ENCODE peak calls at places on chromosome 9, in five cellular contexts. A is stimulated activated CD8-positive, alpha-beta memory T cell treated with anti-CD3 and anti-CD28 coated beads, Interleukin-12 subunit alpha, Interleukin-12 subunit beta, amount 100 ng/mL, for 1 hour; J is IMR-90; I is ELR; O is activated CD4-positive, alpha-beta T cell treated with anti-CD3 and anti-CD28 coated beads, Interleukin-2, amount 10 ng/mL, durations not matched to agents 7 days and 5 days. Y is an unnamed sample.

GRCh38 chr9:92723299-92723625 is 41.4 kb downstream of the BICD2 start:
- DNase-seq in A (no peak), J (peak), I (peak), O (no peak), Y (no peak)

GRCh38 chr9:131276891-131277672 is 772 bp upstream of the FAM78A start:
- DNase-seq in A (no peak), J (no peak), I (no peak), O (peak), Y (peak)

GRCh38 chr9:18848657-18849056 is 184.4 kb downstream of the SAXO1 start:
- DNase-seq in A (no peak), J (no peak), I (no peak), O (no peak), Y (no peak)

GRCh38 chr9:82320566-82320965 is 332.0 kb downstream of the SPATA31D1 start:
- DNase-seq in A (no peak), J (peak), I (no peak), O (no peak), Y (no peak)

GRCh38 chr9:95605826-95606555 is 89.2 kb upstream of the PTCH1 start:
- DNase-seq in A (no peak), J (no peak), I (no peak), O (no peak), Y (no peak)

GRCh38 chr9:6330958-6331634 is 2.9 kb downstream of the TPD52L3 start:
- DNase-seq in A (no peak), J (no peak), I (no peak), O (no peak), Y (no peak)

GRCh38 chr9:118510711-118511110 is 806.5 kb downstream of the TLR4 start:
- DNase-seq in A (no peak), J (no peak), I (no peak), O (no peak), Y (no peak)

GRCh38 chr9:113148996-113149960 is 1.5 kb upstream of the SLC31A2 start:
- DNase-seq in A (no peak), J (no peak), I (no peak), O (no peak), Y (no peak)

GRCh38 chr9:89194381-89195114 is 15.9 kb upstream of the SHC3 start:
- DNase-seq in A (no peak), J (no peak), I (no peak), O (no peak), Y (no peak)

GRCh38 chr9:136743639-136744211 is 985 bp upstream of the LCN10 start:
- DNase-seq in A (no peak), J (no peak), I (no peak), O (no peak), Y (no peak)

GRCh38 chr9:37324691-37325490 is 97.6 kb upstream of the GRHPR start:
- DNase-seq in A (no peak), J (no peak), I (no peak), O (no peak), Y (no peak)

GRCh38 chr9:76618762-76619161 is 145.5 kb upstream of the PCA3 start:
- DNase-seq in A (no peak), J (peak), I (no peak), O (no peak), Y (no peak)

GRCh38 chr9:121779381-121780117 is 128.1 kb downstream of the DAB2IP start:
- DNase-seq in A (no peak), J (no peak), I (no peak), O (no peak), Y (no peak)

GRCh38 chr9:98811051-98811650 is 3.7 kb downstream of the GALNT12 start:
- DNase-seq in A (no peak), J (peak), I (peak), O (no peak), Y (no peak)

GRCh38 chr9:134482226-134482625 is 156.0 kb downstream of the RXRA start:
- DNase-seq in A (no peak), J (no peak), I (no peak), O (no peak), Y (no peak)

GRCh38 chr9:23123048-23123632 is 676.5 kb downstream of the DMRTA1 start:
- DNase-seq in A (no peak), J (peak), I (peak), O (no peak), Y (no peak)

GRCh38 chr9:3758816-3759576 is 233.2 kb upstream of the RFX3 start:
- DNase-seq in A (no peak), J (peak), I (no peak), O (no peak), Y (no peak)

GRCh38 chr9:127135056-127135745 is 12.8 kb upstream of the ANGPTL2 start:
- DNase-seq in A (no peak), J (no peak), I (no peak), O (no peak), Y (no peak)

GRCh38 chr9:108382267-108382666 is 473.5 kb downstream of the ACTL7B start:
- DNase-seq in A (no peak), J (no peak), I (no peak), O (no peak), Y (no peak)

GRCh38 chr9:91775011-91775707 is 174.9 kb downstream of the ROR2 start:
- DNase-seq in A (peak), J (peak), I (peak), O (peak), Y (peak)

GRCh38 chr9:14063799-14064198 is 250.1 kb downstream of the NFIB start:
- DNase-seq in A (no peak), J (no peak), I (no peak), O (no peak), Y (no peak)

GRCh38 chr9:109355564-109356297 is 34.9 kb upstream of the EPB41L4B start:
- DNase-seq in A (no peak), J (no peak), I (no peak), O (no peak), Y (no peak)